ENCODE peak calls at places on chromosomes 16 and 17, in five cellular contexts. R is thoracic aorta, Q is IMR-90, V is hepatocyte, D is left ventricle myocardium inferior. T is an unnamed sample. For H3K27me3, the result is how much of the 10 kb centered on the place peaks cover.

GRCh38 chr16:19153876-19154275 is 14.2 kb upstream of the SYT17 start:
- DNase-seq in V (no peak), R (no peak), Q (peak), D (no peak), T (no peak)

GRCh38 chr17:12296120-12296727 is 275.5 kb downstream of the MAP2K4 start:
- DNase-seq in Q (peak), D (peak), R (no peak), V (peak), T (peak)

GRCh38 chr17:61361084-61361483 is 38.6 kb upstream of the TBX2 start:
- DNase-seq in R (no peak), V (no peak), Q (peak), D (no peak), T (peak)

GRCh38 chr16:31472559-31473203 is 729 bp downstream of the TGFB1I1 start:
- DNase-seq in R (peak), D (peak), Q (peak), V (peak), T (peak)

GRCh38 chr17:64081802-64082799 is 47.8 kb downstream of the ERN1 start:
- DNase-seq in R (no peak), V (peak), Q (peak), D (no peak), T (peak)

GRCh38 chr16:15873737-15874136 is 14.7 kb downstream of the CEP20 start:
- DNase-seq in Q (no peak), D (no peak), R (no peak), V (no peak), T (no peak)

GRCh38 chr16:9053006-9053601 is 38.3 kb upstream of the HAPSTR1 start:
- DNase-seq in V (peak), Q (peak), R (peak), D (peak), T (no peak)

GRCh38 chr16:56606688-56607618 is 1.4 kb upstream of the MT2A start:
- DNase-seq in R (peak), D (peak), V (peak), Q (peak), T (peak)

GRCh38 chr17:83200231-83200699 is 120.9 kb downstream of the METRNL start:
- DNase-seq in V (no peak), Q (peak), R (peak), D (peak), T (no peak)

GRCh38 chr17:46044286-46044928 is 45.4 kb downstream of the STH start:
- DNase-seq in D (no peak), R (peak), Q (peak), V (peak), T (peak)

GRCh38 chr16:50547340-50547865 is 793 bp upstream of the NKD1 start:
- DNase-seq in V (peak), Q (no peak), R (no peak), D (peak), T (no peak)

GRCh38 chr17:78362671-78363070 is 2.8 kb upstream of the SOCS3 start:
- DNase-seq in Q (no peak), D (no peak), V (no peak), R (no peak), T (no peak)

GRCh38 chr17:31494259-31495048 is 103.0 kb downstream of the RAB11FIP4 start:
- DNase-seq in V (no peak), Q (no peak), D (no peak), R (no peak), T (no peak)

GRCh38 chr17:1561420-1562177 is 993 bp downstream of the PITPNA start:
- DNase-seq in D (no peak), V (peak), Q (no peak), R (no peak), T (no peak)

GRCh38 chr17:44901323-44901965 is 2.2 kb upstream of the EFTUD2 start:
- DNase-seq in Q (peak), V (no peak), R (no peak), D (no peak), T (peak)

GRCh38 chr16:58501242-58502131 is 1.5 kb downstream of the NDRG4 start:
- DNase-seq in R (no peak), Q (no peak), V (peak), D (no peak), T (no peak)

GRCh38 chr17:44595216-44595775 is 38.0 kb downstream of the FZD2 start:
- DNase-seq in D (no peak), R (no peak), V (no peak), Q (no peak), T (no peak)

GRCh38 chr17:1562178-1562643 is 381 bp downstream of the PITPNA start:
- DNase-seq in Q (no peak), R (no peak), D (peak), V (no peak), T (no peak)

GRCh38 chr16:13100970-13101369 is 199.6 kb downstream of the SHISA9 start:
- DNase-seq in V (no peak), Q (no peak), D (no peak), R (no peak), T (no peak)

GRCh38 chr16:74232831-74233465 is 63.7 kb upstream of the PSMD7 start:
- DNase-seq in R (no peak), V (no peak), D (no peak), Q (no peak), T (no peak)

GRCh38 chr17:65477600-65477999 is 83.8 kb downstream of the AXIN2 start:
- DNase-seq in Q (no peak), V (no peak), D (no peak), R (no peak), T (no peak)

GRCh38 chr17:63247706-63248105 is 198.4 kb downstream of the CYB561 start:
- DNase-seq in R (no peak), Q (no peak), V (no peak), D (no peak), T (no peak)

GRCh38 chr17:42275527-42276358 is 448 bp downstream of the STAT5B start:
- DNase-seq in D (no peak), R (no peak), V (peak), Q (peak), T (peak)

GRCh38 chr17:15392326-15392739 is 50.9 kb upstream of the TEKT3 start:
- DNase-seq in Q (peak), V (no peak), D (peak), R (no peak), T (peak)

GRCh38 chr17:31099051-31099450 is 4.3 kb downstream of the NF1 start:
- DNase-seq in D (no peak), R (no peak), Q (peak), V (no peak), T (no peak)

GRCh38 chr16:89417352-89417751 is 73.0 kb downstream of the ANKRD11 start:
- DNase-seq in V (peak), R (no peak), D (no peak), Q (no peak), T (no peak)

GRCh38 chr16:89410794-89411309 is 79.5 kb downstream of the ANKRD11 start:
- DNase-seq in D (peak), R (peak), Q (peak), V (peak), T (peak)

GRCh38 chr16:89411335-89411850 is 79.0 kb downstream of the ANKRD11 start:
- DNase-seq in V (no peak), Q (no peak), D (no peak), R (no peak), T (no peak)

GRCh38 chr16:89412811-89413210 is 77.5 kb downstream of the ANKRD11 start:
- DNase-seq in V (no peak), D (peak), R (no peak), Q (no peak), T (no peak)

DNA sequence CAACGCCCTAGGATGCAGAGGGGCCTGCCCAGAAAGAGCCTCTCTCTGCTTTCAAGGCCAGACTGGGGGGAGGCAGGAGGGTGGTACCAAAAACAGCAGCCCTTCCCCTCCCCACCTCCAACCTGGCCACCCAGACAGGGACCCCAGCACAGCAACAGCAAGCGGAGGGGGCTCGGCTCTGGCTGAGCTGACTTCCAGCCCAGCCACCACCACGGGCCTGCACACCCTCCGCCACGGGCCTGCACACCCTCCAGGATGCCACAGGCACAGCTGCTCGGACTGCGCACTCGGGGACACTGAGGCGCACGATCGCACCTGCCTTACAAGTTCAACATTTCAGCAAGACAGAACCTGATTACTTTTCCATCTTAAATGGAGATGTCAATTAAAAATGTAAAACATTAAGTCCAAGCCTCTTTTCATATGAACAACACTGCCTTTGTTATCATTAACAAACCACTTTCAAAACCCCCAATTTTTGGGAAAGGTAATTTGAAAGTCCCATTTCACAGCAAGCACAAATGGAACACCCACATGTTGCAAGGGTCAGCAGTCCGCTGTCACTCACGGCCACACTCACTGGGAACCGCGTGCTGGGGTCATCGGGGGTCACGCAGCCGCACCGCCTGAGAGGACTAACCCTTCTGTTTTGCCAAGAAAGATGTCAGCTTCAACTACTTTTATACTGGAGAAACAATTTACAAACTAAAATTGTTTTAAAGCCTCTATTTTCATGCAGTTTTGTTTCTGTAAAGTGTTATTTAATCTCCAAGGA is 76.4 kb downstream of the ANKRD11 start:
- DNase-seq in Q (no peak), R (no peak), D (peak), V (no peak), T (no peak)
- H3K27ac ChIP-seq in Q (no peak), R (no peak), D (no peak), V (no peak), T (no peak)

DNA sequence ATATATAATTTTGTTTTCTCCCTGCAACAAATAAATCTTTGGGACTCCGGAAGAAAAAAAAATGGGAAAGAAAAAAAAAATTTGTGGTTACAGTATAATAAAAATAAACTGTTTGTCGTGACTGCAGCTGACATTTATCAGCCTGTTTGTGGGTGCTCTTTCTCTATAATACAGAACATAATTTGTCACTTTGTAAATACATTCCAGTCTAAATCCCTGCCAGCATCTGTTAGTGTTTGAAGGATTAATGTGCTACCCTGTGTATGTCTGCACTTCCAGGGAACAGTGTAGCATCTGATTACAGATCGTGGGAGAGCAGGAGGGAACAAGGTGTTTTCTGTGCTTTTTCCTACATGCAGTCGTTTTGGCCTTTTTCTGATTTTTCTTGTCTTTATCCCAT is 265.0 kb downstream of the WWOX start:
- DNase-seq in R (no peak), D (no peak), V (no peak), Q (no peak), T (no peak)
- TF ChIP-seq CTCF in R (no peak), D (no peak), V (no peak), Q (no peak), T (no peak)

DNA sequence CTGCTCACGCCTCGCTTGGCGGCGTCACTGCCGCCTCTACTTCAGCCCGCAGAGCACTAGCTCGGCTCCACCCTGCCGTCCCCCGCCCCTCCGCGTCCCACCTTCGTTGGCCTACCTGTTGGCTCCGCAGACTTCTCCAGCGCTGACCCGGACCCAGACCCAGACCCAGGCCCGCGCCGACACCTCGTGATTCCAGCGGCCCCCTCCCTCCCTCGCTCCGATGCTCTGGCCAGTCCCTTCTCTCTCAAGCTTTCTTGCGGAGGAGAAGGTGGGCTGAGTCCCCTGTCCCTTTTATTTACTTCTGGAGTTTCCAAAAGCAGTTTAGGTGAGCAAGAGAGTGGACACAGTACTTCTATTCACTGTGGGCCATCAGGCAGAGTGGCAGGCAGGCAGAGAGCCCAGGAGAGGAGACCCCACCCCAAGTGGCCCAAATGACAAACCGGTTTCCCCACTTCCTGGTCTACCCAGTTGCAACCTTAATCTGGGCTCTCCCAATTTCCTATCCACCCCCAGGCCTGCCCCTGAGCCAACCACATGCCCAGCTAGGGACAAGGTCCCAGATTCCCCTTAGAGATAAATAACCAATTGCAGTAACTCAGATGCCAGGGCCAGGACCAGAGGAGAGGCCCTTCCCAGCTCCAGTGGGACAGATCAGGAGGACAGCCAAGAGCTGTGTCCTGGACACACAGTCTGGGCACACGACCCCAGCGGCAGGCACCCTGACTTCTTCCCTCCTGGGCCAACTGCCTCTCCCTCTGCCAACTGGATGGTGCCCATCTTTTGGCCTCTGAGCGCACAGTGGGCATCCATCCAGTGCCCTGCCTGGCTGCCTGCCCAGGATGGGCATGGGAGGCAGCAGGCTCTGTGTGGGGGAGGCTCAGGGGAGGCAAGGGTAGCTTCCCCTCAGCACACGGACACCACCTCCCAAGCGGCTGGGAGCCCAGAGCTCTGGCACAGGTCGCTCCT is 1.2 kb upstream of the SRCIN1 start:
- DNase-seq in V (no peak), Q (no peak), R (no peak), D (peak), T (no peak)
- H3K27me3 ChIP-seq in V (under half), Q (half or more), R (under half), D (half or more), T (half or more)

GRCh38 chr16:1961651-1962067 is 2.3 kb downstream of the NDUFB10 start:
- DNase-seq in Q (no peak), R (no peak), D (no peak), V (no peak), T (no peak)

GRCh38 chr16:1960665-1961630 is 1.6 kb downstream of the NDUFB10 start:
- DNase-seq in D (no peak), R (no peak), Q (peak), V (no peak), T (no peak)

GRCh38 chr16:1958715-1959268 is 546 bp upstream of the NDUFB10 start:
- DNase-seq in D (no peak), Q (no peak), V (no peak), R (no peak), T (no peak)

GRCh38 chr16:1964046-1964505 is 550 bp downstream of the RPS2 start:
- DNase-seq in Q (no peak), R (no peak), D (no peak), V (peak), T (no peak)

DNA sequence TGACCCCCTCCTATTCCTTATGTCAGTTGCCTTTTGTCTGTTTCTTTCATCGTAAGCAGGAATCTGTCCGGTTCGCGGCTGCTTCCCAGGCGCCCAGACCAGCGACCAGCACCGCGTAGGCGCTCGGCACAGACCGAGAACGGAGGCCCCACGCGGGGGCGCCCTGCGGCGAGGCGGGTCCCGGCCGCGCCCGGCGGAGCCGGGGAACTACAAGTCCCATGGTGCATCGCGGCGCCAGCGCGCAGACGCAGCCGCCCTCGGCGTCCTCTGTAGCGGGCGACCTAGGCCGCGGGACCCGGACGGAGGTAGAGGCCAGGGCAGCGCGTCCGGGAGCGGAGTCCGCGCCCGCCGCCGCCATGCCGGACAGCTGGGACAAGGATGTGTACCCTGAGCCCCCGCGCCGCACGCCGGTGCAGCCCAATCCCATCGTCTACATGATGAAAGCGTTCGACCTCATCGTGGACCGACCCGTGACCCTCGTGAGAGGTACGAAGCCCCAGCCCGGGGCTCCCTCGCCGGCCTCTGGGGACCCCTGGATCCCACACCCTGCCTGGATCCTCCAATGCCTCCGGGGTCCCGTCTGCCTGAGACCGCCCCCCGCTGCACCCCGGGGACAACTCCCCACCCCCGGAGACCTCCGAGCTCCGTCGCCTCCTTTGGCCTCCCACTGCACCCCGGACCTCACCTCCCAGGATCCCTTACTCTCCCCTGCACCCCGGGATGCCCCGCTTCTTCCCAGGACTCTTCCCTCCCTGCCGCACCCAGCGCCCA is at the start of gene NDUFB10:
- DNase-seq in Q (peak), D (peak), R (peak), V (peak), T (peak)
- H3K27ac ChIP-seq in Q (peak), D (peak), R (peak), V (peak), T (peak)

DNA sequence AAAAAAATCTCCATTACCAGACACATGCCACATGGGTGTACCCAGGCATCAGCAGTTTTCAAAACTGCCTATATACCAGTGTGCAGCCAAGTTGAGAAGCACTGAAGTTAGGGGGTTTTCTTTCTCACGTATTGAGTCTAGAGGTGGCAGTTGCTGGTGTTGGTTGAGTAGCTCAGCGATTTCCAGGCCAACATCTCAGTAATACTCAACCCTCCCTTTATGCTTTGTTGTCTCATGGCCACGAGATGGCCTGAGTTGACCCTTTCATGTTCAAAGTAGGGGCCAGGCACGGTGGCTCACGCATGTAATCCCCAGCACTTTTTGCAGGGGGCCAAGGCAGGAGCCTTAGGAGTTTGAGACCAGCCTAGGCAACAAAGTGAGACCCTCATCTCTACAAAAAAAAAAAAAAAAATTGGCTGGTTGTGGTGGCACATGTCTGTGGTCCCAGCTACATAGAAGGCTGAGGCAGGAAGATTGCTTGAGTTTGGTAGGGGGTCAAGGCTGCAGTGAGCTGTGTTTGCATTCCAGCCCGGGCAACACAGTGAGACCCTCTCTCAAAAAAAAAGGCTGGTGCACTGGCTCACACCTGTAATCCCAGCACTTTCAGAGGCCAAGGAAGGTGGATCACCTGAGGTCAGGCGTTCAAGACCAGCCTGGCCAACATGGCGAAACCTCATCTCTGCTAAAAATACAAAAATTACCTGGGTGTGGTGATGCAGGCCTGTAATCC is 10.8 kb downstream of the LRRC3C start:
- DNase-seq in R (no peak), D (no peak), Q (no peak), V (no peak), T (no peak)
- TF ChIP-seq CTCF in R (no peak), D (no peak), Q (no peak), V (no peak), T (no peak)

T was measured in AG04450.